ENCODE peak calls at places on chromosomes 11 and 22, in ten cellular contexts. E is naive thymus-derived CD4-positive, alpha-beta T cell; P is CD8-positive, alpha-beta memory T cell; O is brain microvascular endothelial cell; K is IMR-90; U is aorta; Z is heart right ventricle; T is GM23338; R is mammary epithelial cell; S is sigmoid colon. J is an unnamed sample. For H3K27me3, the result is how much of the 10 kb centered on the place peaks cover.

GRCh38 chr22:39661842-39662676 is 91.5 kb downstream of the CACNA1I start:
- DNase-seq in E (peak), P (peak), O (no peak), K (no peak), U (no peak), Z (no peak), T (peak), R (peak), S (no peak), J (no peak)

GRCh38 chr22:19871845-19872778 is 17.4 kb upstream of the GNB1L start:
- DNase-seq in E (no peak), P (no peak), O (no peak), K (no peak), U (peak), Z (no peak), T (no peak), R (no peak), S (peak), J (no peak)

GRCh38 chr11:75778962-75779361 is 10.4 kb downstream of the DGAT2 start:
- DNase-seq in E (no peak), P (no peak), O (no peak), K (no peak), U (peak), Z (no peak), T (no peak), R (no peak), S (no peak), J (no peak)

GRCh38 chr22:43162412-43163150 is 11.2 kb downstream of the TSPO start:
- DNase-seq in E (no peak), P (no peak), O (no peak), K (no peak), U (peak), Z (no peak), T (no peak), R (no peak), S (no peak), J (no peak)

GRCh38 chr22:41834005-41834975 is 1.4 kb downstream of the SREBF2 start:
- DNase-seq in E (no peak), P (peak), O (no peak), K (no peak), U (no peak), Z (no peak), T (no peak), R (no peak), S (no peak), J (no peak)

GRCh38 chr11:86152006-86152862 is 83.3 kb upstream of the PICALM start:
- DNase-seq in E (no peak), P (no peak), O (no peak), K (peak), U (no peak), Z (no peak), T (no peak), R (peak), S (no peak), J (no peak)

GRCh38 chr22:35517769-35518530 is 22.7 kb upstream of the RASD2 start:
- DNase-seq in E (no peak), P (no peak), O (no peak), K (no peak), U (no peak), Z (no peak), T (no peak), R (no peak), S (no peak), J (no peak)

GRCh38 chr22:36528336-36528735 is 630 bp downstream of the EIF3D start:
- DNase-seq in E (no peak), P (no peak), O (no peak), K (no peak), U (no peak), Z (no peak), T (no peak), R (no peak), S (no peak), J (no peak)

GRCh38 chr11:117000741-117001096 is 97.5 kb downstream of the SIK3 start:
- DNase-seq in E (no peak), P (no peak), O (no peak), K (no peak), U (no peak), Z (no peak), T (no peak), R (peak), S (no peak), J (no peak)

GRCh38 chr11:30860970-30861369 is 274.8 kb upstream of the MPPED2 start:
- DNase-seq in E (no peak), P (no peak), O (no peak), K (no peak), U (no peak), Z (no peak), T (peak), R (no peak), S (no peak), J (no peak)

GRCh38 chr11:125180413-125181305 is 16.1 kb downstream of the PKNOX2 start:
- DNase-seq in E (no peak), P (no peak), O (no peak), K (peak), U (no peak), Z (no peak), T (no peak), R (no peak), S (no peak), J (no peak)

GRCh38 chr22:32723632-32724031 is 77.9 kb upstream of the TIMP3 start:
- DNase-seq in E (peak), P (peak), O (peak), K (peak), U (peak), Z (peak), T (no peak), R (peak), S (peak), J (peak)

GRCh38 chr11:74025467-74026166 is 16.7 kb upstream of the UCP3 start:
- DNase-seq in E (no peak), P (no peak), O (peak), K (peak), U (no peak), Z (no peak), T (no peak), R (peak), S (no peak), J (no peak)

GRCh38 chr11:27012254-27012921 is 18.5 kb downstream of the FIBIN start:
- DNase-seq in E (no peak), P (no peak), O (peak), K (peak), U (peak), Z (no peak), T (peak), R (peak), S (no peak), J (no peak)

GRCh38 chr22:43273902-43274484 is 69.2 kb downstream of the SCUBE1 start:
- DNase-seq in E (peak), P (peak), O (no peak), K (peak), U (no peak), Z (no peak), T (peak), R (peak), S (no peak), J (peak)

GRCh38 chr11:14623036-14623435 is 20.6 kb upstream of the PDE3B start:
- DNase-seq in E (no peak), P (no peak), O (no peak), K (no peak), U (no peak), Z (no peak), T (peak), R (no peak), S (no peak), J (no peak)

GRCh38 chr11:126584028-126584427 is 228.5 kb downstream of the ST3GAL4 start:
- DNase-seq in E (no peak), P (no peak), O (no peak), K (no peak), U (no peak), Z (no peak), T (no peak), R (no peak), S (no peak), J (no peak)

GRCh38 chr11:126588630-126589491 is 233.4 kb downstream of the ST3GAL4 start:
- DNase-seq in E (no peak), P (no peak), O (no peak), K (no peak), U (no peak), Z (no peak), T (no peak), R (no peak), S (no peak), J (no peak)

GRCh38 chr11:126583594-126583993 is 228.1 kb downstream of the ST3GAL4 start:
- DNase-seq in E (no peak), P (no peak), O (no peak), K (no peak), U (no peak), Z (no peak), T (no peak), R (no peak), S (no peak), J (no peak)

GRCh38 chr11:126585388-126586302 is 230.2 kb downstream of the ST3GAL4 start:
- DNase-seq in E (no peak), P (no peak), O (peak), K (peak), U (peak), Z (peak), T (peak), R (peak), S (peak), J (no peak)

DNA sequence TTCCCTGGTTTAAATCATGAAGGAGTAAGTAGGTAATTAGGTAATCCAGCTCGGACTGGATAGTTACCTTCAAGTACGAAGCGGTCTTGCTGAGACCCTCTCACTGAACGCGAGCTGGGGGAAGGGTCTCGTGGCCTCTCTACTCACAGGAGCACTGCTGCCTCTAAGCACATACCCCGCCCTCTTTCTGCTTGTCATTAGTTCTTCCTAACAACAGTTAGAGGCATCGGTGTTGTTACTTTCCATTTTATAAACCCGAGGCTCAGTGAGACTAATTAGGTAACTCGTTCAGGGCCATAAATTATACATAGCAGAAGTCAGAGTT is 230.8 kb downstream of the ST3GAL4 start:
- DNase-seq in E (no peak), P (no peak), O (no peak), K (no peak), U (no peak), Z (no peak), T (peak), R (no peak), S (no peak), J (no peak)
- H3K27me3 ChIP-seq in E (under half), P (under half), O (under half), K (under half), U (under half), Z (under half), T (under half), R (under half), S (under half), J (under half)

GRCh38 chr11:118153976-118154375 is 1.4 kb upstream of the SCN4B start:
- DNase-seq in E (no peak), P (no peak), O (no peak), K (no peak), U (no peak), Z (no peak), T (no peak), R (no peak), S (no peak), J (no peak)
- H3K27me3 ChIP-seq in E (under half), P (half or more), O (half or more), K (half or more), U (under half), Z (under half), T (half or more), R (under half), S (under half), J (under half)

GRCh38 chr11:79025097-79025496 is 415.7 kb downstream of the TENM4 start:
- DNase-seq in E (no peak), P (no peak), O (no peak), K (no peak), U (no peak), Z (no peak), T (no peak), R (no peak), S (no peak), J (no peak)
- H3K27me3 ChIP-seq in E (under half), P (under half), O (under half), K (under half), U (under half), Z (under half), T (under half), R (under half), S (under half), J (under half)

GRCh38 chr11:44303401-44303938 is 6.5 kb downstream of the ALX4 start:
- DNase-seq in E (no peak), P (no peak), O (no peak), K (no peak), U (no peak), Z (no peak), T (no peak), R (no peak), S (peak), J (no peak)

GRCh38 chr11:44305643-44306468 is 4.1 kb downstream of the ALX4 start:
- DNase-seq in E (no peak), P (no peak), O (peak), K (no peak), U (no peak), Z (no peak), T (no peak), R (no peak), S (no peak), J (no peak)

GRCh38 chr11:44305149-44305642 is 4.7 kb downstream of the ALX4 start:
- DNase-seq in E (no peak), P (no peak), O (no peak), K (no peak), U (no peak), Z (no peak), T (no peak), R (no peak), S (no peak), J (no peak)

GRCh38 chr11:44306469-44307244 is 3.3 kb downstream of the ALX4 start:
- DNase-seq in E (no peak), P (no peak), O (no peak), K (no peak), U (no peak), Z (no peak), T (no peak), R (no peak), S (no peak), J (no peak)

DNA sequence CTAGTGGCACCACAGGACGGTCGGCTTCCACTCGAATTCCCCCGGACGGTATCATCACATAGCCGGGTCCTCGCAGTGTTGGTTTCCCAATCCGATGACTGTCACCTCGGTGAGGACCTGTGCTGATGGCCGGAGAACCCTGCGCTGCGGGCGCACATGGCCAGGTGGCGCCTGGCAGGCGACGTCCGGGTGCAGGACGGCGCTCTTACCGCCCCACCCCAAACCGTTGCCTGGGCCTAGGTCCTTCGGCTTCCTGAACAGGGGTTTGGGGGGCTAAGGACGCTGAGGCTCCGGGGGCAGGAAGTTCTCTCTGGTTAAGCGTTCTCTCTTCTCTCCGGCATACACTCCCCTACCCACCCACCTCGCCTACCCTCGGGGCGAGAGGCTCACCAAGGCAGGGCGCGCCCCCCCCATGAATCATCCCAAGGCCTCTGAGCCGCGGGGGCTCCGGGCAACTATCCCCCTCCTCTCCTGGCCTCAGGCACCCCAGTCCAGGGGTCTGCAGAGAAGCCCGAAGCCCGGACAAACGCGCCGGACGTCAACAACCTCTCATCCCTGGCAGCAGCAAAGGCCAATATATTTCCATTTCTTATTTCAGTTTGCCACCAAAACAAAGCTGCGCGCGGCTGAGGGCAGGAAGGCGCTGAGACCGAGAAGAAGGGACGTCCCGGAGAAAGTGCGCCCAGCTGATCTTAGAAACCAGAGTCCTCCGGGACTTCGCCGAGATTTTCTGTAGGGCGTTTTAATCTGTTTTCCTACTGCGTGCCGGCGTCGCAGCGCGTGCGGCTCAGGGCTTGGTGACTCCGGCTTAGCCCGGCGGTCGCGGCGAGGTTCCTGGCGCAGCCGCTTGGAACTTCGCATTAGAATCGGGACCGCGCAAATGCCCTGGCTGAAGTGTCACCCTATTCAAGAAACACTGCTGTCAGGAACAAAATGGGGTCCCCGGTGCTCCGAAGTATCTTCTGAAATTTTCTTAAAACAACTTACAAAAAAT is 5.6 kb downstream of the ALX4 start:
- DNase-seq in E (no peak), P (no peak), O (peak), K (no peak), U (no peak), Z (no peak), T (peak), R (no peak), S (no peak), J (no peak)
- H3K27me3 ChIP-seq in E (under half), P (under half), O (half or more), K (half or more), U (under half), Z (under half), T (half or more), R (under half), S (half or more), J (under half)

DNA sequence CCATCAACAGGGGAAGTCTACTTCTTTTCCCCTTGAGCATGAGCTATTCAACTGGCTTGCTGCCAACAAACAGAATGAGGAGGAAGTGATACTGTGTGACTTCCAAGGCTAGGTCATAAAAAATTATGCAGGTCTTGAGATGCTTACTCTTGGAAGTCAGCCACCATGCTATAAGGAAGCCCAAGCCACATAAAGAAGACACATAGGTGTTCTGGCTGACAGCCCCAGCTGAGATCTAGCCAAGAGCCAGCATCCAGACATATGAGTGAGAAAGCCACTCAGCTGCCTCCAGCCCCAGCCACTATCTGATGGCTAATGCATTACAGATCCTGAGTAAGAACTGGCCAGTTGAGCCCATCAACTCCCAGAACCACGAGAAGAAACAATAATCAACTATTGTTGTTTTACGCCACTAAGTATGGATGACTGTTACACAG is 31.0 kb upstream of the PPP2R1B start:
- DNase-seq in E (no peak), P (no peak), O (no peak), K (peak), U (no peak), Z (no peak), T (no peak), R (peak), S (no peak), J (peak)
- H3K27me3 ChIP-seq in E (under half), P (under half), O (under half), K (under half), U (under half), Z (under half), T (under half), R (under half), S (under half), J (under half)

GRCh38 chr11:119854521-119854920 is 125.5 kb upstream of the NECTIN1 start:
- DNase-seq in E (no peak), P (no peak), O (no peak), K (no peak), U (no peak), Z (no peak), T (no peak), R (no peak), S (no peak), J (no peak)
- H3K27me3 ChIP-seq in E (under half), P (under half), O (under half), K (under half), U (under half), Z (under half), T (under half), R (under half), S (under half), J (under half)

GRCh38 chr22:23357028-23357427 is 176.7 kb downstream of the BCR start:
- DNase-seq in E (no peak), P (no peak), O (no peak), K (no peak), U (no peak), Z (no peak), T (no peak), R (no peak), S (no peak), J (no peak)
- H3K27me3 ChIP-seq in E (under half), P (under half), O (under half), K (under half), U (under half), Z (under half), T (half or more), R (under half), S (under half), J (under half)

GRCh38 chr11:65716294-65716693 is 4.2 kb downstream of the KAT5 start:
- DNase-seq in E (no peak), P (no peak), O (no peak), K (no peak), U (peak), Z (no peak), T (no peak), R (no peak), S (no peak), J (no peak)
- H3K27me3 ChIP-seq in E (under half), P (under half), O (under half), K (under half), U (under half), Z (under half), T (under half), R (under half), S (under half), J (under half)